ENCODE peak calls at places on chromosomes 12 and 14, in nine cellular contexts. One of them, this sample, is unnamed.

GRCh38 chr12:120119395-120119973 is 2.9 kb upstream of the RAB35 start:
- DNase-seq in neuronal stem cell: no peak
- DNase-seq in fibroblast of the aortic adventitia: peak; percentile 45
- DNase-seq in lung: no peak
- DNase-seq in HCEC 1CT: peak; percentile 61
- DNase-seq in neural crest cell: no peak
- DNase-seq in cardiac muscle cell: no peak
- DNase-seq in astrocyte of the spinal cord: peak; percentile 22
- DNase-seq in RPMI8226: no peak
- DNase-seq in this sample: no peak

GRCh38 chr14:56660677-56661389 is 81.2 kb downstream of the TMEM260 start:
- DNase-seq in neuronal stem cell: no peak
- DNase-seq in fibroblast of the aortic adventitia: no peak
- DNase-seq in lung: no peak
- DNase-seq in HCEC 1CT: no peak
- DNase-seq in neural crest cell: no peak
- DNase-seq in cardiac muscle cell: no peak
- DNase-seq in astrocyte of the spinal cord: no peak
- DNase-seq in RPMI8226: no peak
- DNase-seq in this sample: no peak

GRCh38 chr12:74897425-74898211 is 312.0 kb downstream of the KCNC2 start:
- DNase-seq in neuronal stem cell: no peak
- DNase-seq in fibroblast of the aortic adventitia: no peak
- DNase-seq in lung: no peak
- DNase-seq in HCEC 1CT: no peak
- DNase-seq in neural crest cell: no peak
- DNase-seq in cardiac muscle cell: no peak
- DNase-seq in astrocyte of the spinal cord: no peak
- DNase-seq in RPMI8226: no peak
- DNase-seq in this sample: no peak

GRCh38 chr12:80162177-80162576 is 62.8 kb downstream of the OTOGL start:
- DNase-seq in neuronal stem cell: no peak
- DNase-seq in fibroblast of the aortic adventitia: no peak
- DNase-seq in lung: no peak
- DNase-seq in HCEC 1CT: no peak
- DNase-seq in neural crest cell: no peak
- DNase-seq in cardiac muscle cell: no peak
- DNase-seq in astrocyte of the spinal cord: no peak
- DNase-seq in RPMI8226: peak; percentile 54
- DNase-seq in this sample: no peak

GRCh38 chr14:80316426-80316825 is 105.1 kb upstream of the DIO2 start:
- DNase-seq in neuronal stem cell: no peak
- DNase-seq in fibroblast of the aortic adventitia: peak; percentile 16
- DNase-seq in lung: no peak
- DNase-seq in HCEC 1CT: no peak
- DNase-seq in neural crest cell: no peak
- DNase-seq in cardiac muscle cell: peak; percentile 22
- DNase-seq in astrocyte of the spinal cord: peak; percentile 9
- DNase-seq in RPMI8226: no peak
- DNase-seq in this sample: no peak

GRCh38 chr14:104723651-104724406 is at the start of gene ADSS1:
- DNase-seq in neuronal stem cell: peak; percentile 65
- DNase-seq in fibroblast of the aortic adventitia: no peak
- DNase-seq in lung: peak; percentile 65
- DNase-seq in HCEC 1CT: peak; percentile 51
- DNase-seq in neural crest cell: peak; percentile 64
- DNase-seq in cardiac muscle cell: peak; percentile 55
- DNase-seq in astrocyte of the spinal cord: no peak
- DNase-seq in RPMI8226: peak; percentile 70
- DNase-seq in this sample: no peak

GRCh38 chr12:123019841-123020138 is 39.3 kb downstream of the ARL6IP4 start:
- DNase-seq in neuronal stem cell: no peak
- DNase-seq in fibroblast of the aortic adventitia: no peak
- DNase-seq in lung: no peak
- DNase-seq in HCEC 1CT: no peak
- DNase-seq in neural crest cell: no peak
- DNase-seq in cardiac muscle cell: no peak
- DNase-seq in astrocyte of the spinal cord: no peak
- DNase-seq in RPMI8226: no peak
- DNase-seq in this sample: no peak

GRCh38 chr12:62522984-62523383 is 56.4 kb downstream of the MON2 start:
- DNase-seq in neuronal stem cell: no peak
- DNase-seq in fibroblast of the aortic adventitia: peak; percentile 16
- DNase-seq in lung: no peak
- DNase-seq in HCEC 1CT: no peak
- DNase-seq in neural crest cell: no peak
- DNase-seq in cardiac muscle cell: peak; percentile 15
- DNase-seq in astrocyte of the spinal cord: no peak
- DNase-seq in RPMI8226: no peak
- DNase-seq in this sample: no peak

GRCh38 chr12:123223241-123223668 is 9.7 kb downstream of the MPHOSPH9 start:
- DNase-seq in neuronal stem cell: no peak
- DNase-seq in fibroblast of the aortic adventitia: no peak
- DNase-seq in lung: no peak
- DNase-seq in HCEC 1CT: no peak
- DNase-seq in neural crest cell: no peak
- DNase-seq in cardiac muscle cell: no peak
- DNase-seq in astrocyte of the spinal cord: no peak
- DNase-seq in RPMI8226: no peak
- DNase-seq in this sample: no peak

GRCh38 chr12:105072888-105073488 is 11.3 kb downstream of the ALDH1L2 start:
- DNase-seq in neuronal stem cell: no peak
- DNase-seq in fibroblast of the aortic adventitia: no peak
- DNase-seq in lung: no peak
- DNase-seq in HCEC 1CT: no peak
- DNase-seq in neural crest cell: no peak
- DNase-seq in cardiac muscle cell: no peak
- DNase-seq in astrocyte of the spinal cord: no peak
- DNase-seq in RPMI8226: no peak
- DNase-seq in this sample: no peak

GRCh38 chr12:52280796-52281560 is 6.5 kb downstream of the KRT86 start:
- DNase-seq in neuronal stem cell: no peak
- DNase-seq in fibroblast of the aortic adventitia: peak; percentile 100
- DNase-seq in lung: peak; percentile 83
- DNase-seq in HCEC 1CT: peak; percentile 93
- DNase-seq in neural crest cell: no peak
- DNase-seq in cardiac muscle cell: peak; percentile 99
- DNase-seq in astrocyte of the spinal cord: peak; percentile 97
- DNase-seq in RPMI8226: no peak
- DNase-seq in this sample: no peak

GRCh38 chr12:119301367-119301766 is 33.2 kb upstream of the CCDC60 start:
- DNase-seq in neuronal stem cell: no peak
- DNase-seq in fibroblast of the aortic adventitia: no peak
- DNase-seq in lung: no peak
- DNase-seq in HCEC 1CT: no peak
- DNase-seq in neural crest cell: no peak
- DNase-seq in cardiac muscle cell: no peak
- DNase-seq in astrocyte of the spinal cord: no peak
- DNase-seq in RPMI8226: no peak
- DNase-seq in this sample: no peak

GRCh38 chr14:20904393-20905029 is 13.3 kb downstream of the RNASE3 start:
- DNase-seq in neuronal stem cell: peak; percentile 36
- DNase-seq in fibroblast of the aortic adventitia: no peak
- DNase-seq in lung: no peak
- DNase-seq in HCEC 1CT: no peak
- DNase-seq in neural crest cell: peak; percentile 6
- DNase-seq in cardiac muscle cell: no peak
- DNase-seq in astrocyte of the spinal cord: no peak
- DNase-seq in RPMI8226: no peak
- DNase-seq in this sample: no peak

GRCh38 chr12:21607701-21608100 is 3.1 kb upstream of the GYS2 start:
- DNase-seq in neuronal stem cell: no peak
- DNase-seq in fibroblast of the aortic adventitia: peak; percentile 63
- DNase-seq in lung: no peak
- DNase-seq in HCEC 1CT: peak; percentile 41
- DNase-seq in neural crest cell: no peak
- DNase-seq in cardiac muscle cell: peak; percentile 59
- DNase-seq in astrocyte of the spinal cord: peak; percentile 33
- DNase-seq in RPMI8226: no peak
- DNase-seq in this sample: no peak

GRCh38 chr14:101001311-101002069 is 98.0 kb upstream of the RTL1 start:
- DNase-seq in neuronal stem cell: no peak
- DNase-seq in fibroblast of the aortic adventitia: peak; percentile 20
- DNase-seq in lung: no peak
- DNase-seq in HCEC 1CT: peak; percentile 72
- DNase-seq in neural crest cell: no peak
- DNase-seq in cardiac muscle cell: peak; percentile 67
- DNase-seq in astrocyte of the spinal cord: peak; percentile 44
- DNase-seq in RPMI8226: no peak
- DNase-seq in this sample: no peak

GRCh38 chr12:113903381-113903863 is 62.7 kb downstream of the RBM19 start:
- DNase-seq in neuronal stem cell: no peak
- DNase-seq in fibroblast of the aortic adventitia: peak; percentile 46
- DNase-seq in lung: no peak
- DNase-seq in HCEC 1CT: peak; percentile 57
- DNase-seq in neural crest cell: no peak
- DNase-seq in cardiac muscle cell: peak; percentile 34
- DNase-seq in astrocyte of the spinal cord: no peak
- DNase-seq in RPMI8226: no peak
- DNase-seq in this sample: no peak

GRCh38 chr14:98913967-98914620 is 357.9 kb downstream of the BCL11B start:
- DNase-seq in neuronal stem cell: no peak
- DNase-seq in fibroblast of the aortic adventitia: no peak
- DNase-seq in lung: no peak
- DNase-seq in HCEC 1CT: no peak
- DNase-seq in neural crest cell: no peak
- DNase-seq in cardiac muscle cell: no peak
- DNase-seq in astrocyte of the spinal cord: no peak
- DNase-seq in RPMI8226: no peak
- DNase-seq in this sample: no peak

GRCh38 chr12:13313886-13314285 is 117.4 kb downstream of the EMP1 start:
- DNase-seq in neuronal stem cell: no peak
- DNase-seq in fibroblast of the aortic adventitia: no peak
- DNase-seq in lung: no peak
- DNase-seq in HCEC 1CT: no peak
- DNase-seq in neural crest cell: no peak
- DNase-seq in cardiac muscle cell: no peak
- DNase-seq in astrocyte of the spinal cord: no peak
- DNase-seq in RPMI8226: no peak
- DNase-seq in this sample: no peak

GRCh38 chr12:126727656-126728055 is 1539.3 kb upstream of the TMEM132C start:
- DNase-seq in neuronal stem cell: no peak
- DNase-seq in fibroblast of the aortic adventitia: no peak
- DNase-seq in lung: no peak
- DNase-seq in HCEC 1CT: no peak
- DNase-seq in neural crest cell: no peak
- DNase-seq in cardiac muscle cell: no peak
- DNase-seq in astrocyte of the spinal cord: no peak
- DNase-seq in RPMI8226: no peak
- DNase-seq in this sample: no peak

GRCh38 chr12:58703911-58704310 is 216.4 kb downstream of the LRIG3 start:
- DNase-seq in neuronal stem cell: no peak
- DNase-seq in fibroblast of the aortic adventitia: peak; percentile 33
- DNase-seq in lung: no peak
- DNase-seq in HCEC 1CT: no peak
- DNase-seq in neural crest cell: no peak
- DNase-seq in cardiac muscle cell: peak; percentile 22
- DNase-seq in astrocyte of the spinal cord: no peak
- DNase-seq in RPMI8226: no peak
- DNase-seq in this sample: no peak

GRCh38 chr14:68576496-68577244 is 216.2 kb downstream of the ZFP36L1 start:
- DNase-seq in neuronal stem cell: no peak
- DNase-seq in fibroblast of the aortic adventitia: peak; percentile 80
- DNase-seq in lung: no peak
- DNase-seq in HCEC 1CT: peak; percentile 62
- DNase-seq in neural crest cell: no peak
- DNase-seq in cardiac muscle cell: peak; percentile 47
- DNase-seq in astrocyte of the spinal cord: peak; percentile 41
- DNase-seq in RPMI8226: no peak
- DNase-seq in this sample: no peak

GRCh38 chr14:103188691-103189480 is 65.6 kb downstream of the TNFAIP2 start:
- DNase-seq in neuronal stem cell: no peak
- DNase-seq in fibroblast of the aortic adventitia: peak; percentile 23
- DNase-seq in lung: no peak
- DNase-seq in HCEC 1CT: no peak
- DNase-seq in neural crest cell: peak; percentile 18
- DNase-seq in cardiac muscle cell: peak; percentile 34
- DNase-seq in astrocyte of the spinal cord: no peak
- DNase-seq in RPMI8226: peak; percentile 17
- DNase-seq in this sample: no peak

GRCh38 chr12:48189331-48190125 is 6.1 kb downstream of the CCDC184 start:
- DNase-seq in neuronal stem cell: peak; percentile 80
- DNase-seq in fibroblast of the aortic adventitia: peak; percentile 79
- DNase-seq in lung: peak; percentile 70
- DNase-seq in HCEC 1CT: peak; percentile 45
- DNase-seq in neural crest cell: peak; percentile 81
- DNase-seq in cardiac muscle cell: peak; percentile 82
- DNase-seq in astrocyte of the spinal cord: peak; percentile 74
- DNase-seq in RPMI8226: peak; percentile 75
- DNase-seq in this sample: no peak

GRCh38 chr12:607541-608001 is 55.7 kb downstream of the NINJ2 start:
- DNase-seq in neuronal stem cell: no peak
- DNase-seq in fibroblast of the aortic adventitia: no peak
- DNase-seq in lung: peak; percentile 69
- DNase-seq in HCEC 1CT: no peak
- DNase-seq in neural crest cell: no peak
- DNase-seq in cardiac muscle cell: peak; percentile 55
- DNase-seq in astrocyte of the spinal cord: no peak
- DNase-seq in RPMI8226: no peak
- DNase-seq in this sample: peak; percentile 40

GRCh38 chr14:24984846-24985589 is 64.9 kb downstream of the STXBP6 start:
- DNase-seq in neuronal stem cell: no peak
- DNase-seq in fibroblast of the aortic adventitia: no peak
- DNase-seq in lung: no peak
- DNase-seq in HCEC 1CT: no peak
- DNase-seq in neural crest cell: no peak
- DNase-seq in cardiac muscle cell: peak; percentile 44
- DNase-seq in astrocyte of the spinal cord: peak; percentile 37
- DNase-seq in RPMI8226: no peak
- DNase-seq in this sample: no peak

GRCh38 chr14:97380539-97380941 is 583.4 kb downstream of the VRK1 start:
- DNase-seq in neuronal stem cell: no peak
- DNase-seq in fibroblast of the aortic adventitia: no peak
- DNase-seq in lung: no peak
- DNase-seq in HCEC 1CT: no peak
- DNase-seq in neural crest cell: no peak
- DNase-seq in cardiac muscle cell: no peak
- DNase-seq in astrocyte of the spinal cord: no peak
- DNase-seq in RPMI8226: no peak
- DNase-seq in this sample: no peak

GRCh38 chr12:106425061-106425706 is 67.6 kb downstream of the POLR3B start:
- DNase-seq in neuronal stem cell: no peak
- DNase-seq in fibroblast of the aortic adventitia: no peak
- DNase-seq in lung: no peak
- DNase-seq in HCEC 1CT: no peak
- DNase-seq in neural crest cell: no peak
- DNase-seq in cardiac muscle cell: no peak
- DNase-seq in astrocyte of the spinal cord: no peak
- DNase-seq in RPMI8226: no peak
- DNase-seq in this sample: no peak

GRCh38 chr14:91300957-91301356 is 56.5 kb upstream of the GPR68 start:
- DNase-seq in neuronal stem cell: no peak
- DNase-seq in fibroblast of the aortic adventitia: no peak
- DNase-seq in lung: no peak
- DNase-seq in HCEC 1CT: no peak
- DNase-seq in neural crest cell: no peak
- DNase-seq in cardiac muscle cell: no peak
- DNase-seq in astrocyte of the spinal cord: no peak
- DNase-seq in RPMI8226: no peak
- DNase-seq in this sample: no peak

GRCh38 chr14:89078021-89078676 is 253.7 kb downstream of the TTC8 start:
- DNase-seq in neuronal stem cell: no peak
- DNase-seq in fibroblast of the aortic adventitia: no peak
- DNase-seq in lung: no peak
- DNase-seq in HCEC 1CT: no peak
- DNase-seq in neural crest cell: no peak
- DNase-seq in cardiac muscle cell: no peak
- DNase-seq in astrocyte of the spinal cord: no peak
- DNase-seq in RPMI8226: no peak
- DNase-seq in this sample: no peak